ENCODE peak calls at places on chromosomes 13 and 19, in six cellular contexts. One of them, this sample, is unnamed.

GRCh38 chr13:49859568-49859967 is 67.1 kb upstream of the KPNA3 start:
- DNase-seq in K562: no peak
- DNase-seq in SK-N-SH: no peak
- DNase-seq in H1: no peak
- DNase-seq in HepG2: peak
- DNase-seq in GM12878: no peak
- DNase-seq in this sample: no peak

GRCh38 chr13:72931311-72931710 is 127.5 kb upstream of the KLF5 start:
- DNase-seq in K562: no peak
- DNase-seq in SK-N-SH: no peak
- DNase-seq in H1: no peak
- DNase-seq in HepG2: no peak
- DNase-seq in GM12878: no peak
- DNase-seq in this sample: no peak

GRCh38 chr13:99601535-99601934 is 100.3 kb downstream of the TM9SF2 start:
- DNase-seq in K562: no peak
- DNase-seq in SK-N-SH: no peak
- DNase-seq in H1: no peak
- DNase-seq in HepG2: no peak
- DNase-seq in GM12878: no peak
- DNase-seq in this sample: peak

GRCh38 chr13:103351035-103351828 is 285.0 kb upstream of the SLC10A2 start:
- DNase-seq in K562: no peak
- DNase-seq in SK-N-SH: no peak
- DNase-seq in H1: peak
- DNase-seq in HepG2: no peak
- DNase-seq in GM12878: no peak
- DNase-seq in this sample: no peak

GRCh38 chr13:97413694-97414093 is 20.3 kb upstream of the RAP2A start:
- DNase-seq in K562: no peak
- DNase-seq in SK-N-SH: no peak
- DNase-seq in H1: no peak
- DNase-seq in HepG2: no peak
- DNase-seq in GM12878: no peak
- DNase-seq in this sample: no peak

GRCh38 chr13:101035119-101035620 is 360.6 kb upstream of the TMTC4 start:
- DNase-seq in K562: no peak
- DNase-seq in SK-N-SH: no peak
- DNase-seq in H1: no peak
- DNase-seq in HepG2: no peak
- DNase-seq in GM12878: no peak
- DNase-seq in this sample: no peak

GRCh38 chr19:6061420-6062130 is 48.7 kb downstream of the RFX2 start:
- DNase-seq in K562: no peak
- DNase-seq in SK-N-SH: no peak
- DNase-seq in H1: no peak
- DNase-seq in HepG2: no peak
- DNase-seq in GM12878: no peak
- DNase-seq in this sample: no peak

GRCh38 chr19:50461066-50461875 is 15.0 kb upstream of the EMC10 start:
- DNase-seq in K562: peak
- DNase-seq in SK-N-SH: peak
- DNase-seq in H1: peak
- DNase-seq in HepG2: peak
- DNase-seq in GM12878: peak
- DNase-seq in this sample: peak

GRCh38 chr19:19417618-19418270 is 12.3 kb downstream of the GATAD2A start:
- DNase-seq in K562: no peak
- DNase-seq in SK-N-SH: no peak
- DNase-seq in H1: no peak
- DNase-seq in HepG2: no peak
- DNase-seq in GM12878: no peak
- DNase-seq in this sample: no peak

GRCh38 chr13:46593403-46593802 is 40.4 kb downstream of the LRCH1 start:
- DNase-seq in K562: no peak
- DNase-seq in SK-N-SH: no peak
- DNase-seq in H1: no peak
- DNase-seq in HepG2: no peak
- DNase-seq in GM12878: no peak
- DNase-seq in this sample: no peak

GRCh38 chr19:31402931-31403330 is 53.7 kb upstream of the TSHZ3 start:
- DNase-seq in K562: no peak
- DNase-seq in SK-N-SH: no peak
- DNase-seq in H1: no peak
- DNase-seq in HepG2: no peak
- DNase-seq in GM12878: no peak
- DNase-seq in this sample: no peak

DNA sequence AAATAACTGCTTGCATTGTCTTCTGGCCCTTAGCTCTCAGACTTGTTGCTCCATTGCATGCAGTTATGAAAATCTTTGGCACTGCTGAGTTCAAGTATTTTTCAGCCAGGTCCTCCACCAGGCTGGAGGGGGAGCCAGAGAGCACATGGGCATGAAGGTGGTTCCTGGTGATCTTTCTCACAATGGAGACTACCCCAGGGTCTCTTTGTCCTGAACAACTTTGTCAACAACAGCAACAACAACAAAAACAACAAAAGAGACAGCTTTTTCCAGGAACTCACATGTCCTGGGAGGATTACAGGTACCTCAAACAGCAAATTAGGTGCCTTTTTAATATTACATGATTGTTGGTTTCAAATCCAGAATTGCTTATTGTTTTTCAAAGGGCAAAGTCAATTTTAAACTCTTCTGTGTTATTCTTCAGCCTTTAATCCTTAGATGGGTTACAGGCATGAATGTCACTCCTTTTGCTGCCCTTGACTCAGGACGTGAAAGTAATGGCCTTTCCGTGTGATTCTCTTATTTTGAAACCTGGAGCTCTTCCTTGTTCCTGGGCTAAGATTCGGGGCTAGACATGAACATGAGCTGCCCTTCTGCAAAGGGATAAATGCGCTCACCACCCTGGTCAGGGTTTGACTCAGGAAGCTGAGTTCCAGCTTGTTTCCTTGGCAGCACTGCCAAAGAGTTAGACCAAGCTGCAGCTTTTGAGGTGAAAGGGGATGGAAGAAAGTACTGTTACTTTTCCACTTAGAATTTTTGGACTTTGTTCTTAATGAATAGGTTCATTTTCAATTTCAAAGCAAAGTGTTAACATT is 1.8 kb downstream of the RGCC start:
- DNase-seq in K562: peak
- DNase-seq in SK-N-SH: peak
- DNase-seq in H1: peak
- DNase-seq in HepG2: peak
- DNase-seq in GM12878: no peak
- DNase-seq in this sample: peak
- TF ChIP-seq GABPA in K562: no peak
- TF ChIP-seq GABPA in SK-N-SH: no peak
- TF ChIP-seq GABPA in H1: no peak
- TF ChIP-seq GABPA in HepG2: no peak
- TF ChIP-seq GABPA in GM12878: no peak
- TF ChIP-seq GABPA in this sample: peak

DNA sequence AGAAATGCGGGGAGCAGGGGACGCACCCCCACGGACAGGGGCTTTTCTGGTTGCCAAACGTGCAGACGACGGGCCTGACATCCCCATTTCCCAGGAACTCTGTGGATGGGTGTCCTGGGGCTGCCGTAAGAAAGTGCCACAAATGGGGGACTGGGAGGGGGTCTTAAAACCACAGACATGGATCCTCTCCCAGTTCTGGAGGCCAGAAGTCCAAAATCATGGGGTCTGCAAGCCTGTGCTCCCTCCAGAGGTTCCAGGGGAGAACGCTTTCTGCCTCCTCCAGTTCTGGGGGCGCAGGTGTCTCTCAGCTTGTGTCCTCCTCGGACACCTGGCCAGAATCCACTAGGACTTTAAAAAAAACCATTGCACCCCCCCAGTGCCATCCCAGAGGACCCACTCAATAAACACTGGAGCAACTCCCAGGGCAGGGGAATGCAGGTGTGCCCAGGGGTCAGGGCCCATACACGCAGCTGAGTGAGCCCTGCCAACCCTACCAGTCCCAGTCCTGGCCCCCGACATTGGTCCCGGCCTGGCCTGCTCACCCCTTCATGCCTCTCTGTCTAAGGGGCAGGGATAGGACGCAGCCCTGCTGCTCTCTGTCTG is 103.9 kb downstream of the GADD45B start:
- DNase-seq in K562: no peak
- DNase-seq in SK-N-SH: no peak
- DNase-seq in H1: no peak
- DNase-seq in HepG2: no peak
- DNase-seq in GM12878: no peak
- DNase-seq in this sample: no peak
- H3K27ac ChIP-seq in K562: no peak
- H3K27ac ChIP-seq in SK-N-SH: peak
- H3K27ac ChIP-seq in H1: no peak
- H3K27ac ChIP-seq in HepG2: peak
- H3K27ac ChIP-seq in GM12878: no peak
- H3K27ac ChIP-seq in this sample: no peak

GRCh38 chr13:112849500-112849899 is 119.5 kb upstream of the MCF2L start:
- DNase-seq in K562: no peak
- DNase-seq in SK-N-SH: peak
- DNase-seq in H1: no peak
- DNase-seq in HepG2: peak
- DNase-seq in GM12878: no peak
- DNase-seq in this sample: no peak

GRCh38 chr13:112852392-112852791 is 116.6 kb upstream of the MCF2L start:
- DNase-seq in K562: no peak
- DNase-seq in SK-N-SH: no peak
- DNase-seq in H1: no peak
- DNase-seq in HepG2: no peak
- DNase-seq in GM12878: no peak
- DNase-seq in this sample: no peak

GRCh38 chr13:112852808-112853207 is 116.2 kb upstream of the MCF2L start:
- DNase-seq in K562: no peak
- DNase-seq in SK-N-SH: no peak
- DNase-seq in H1: no peak
- DNase-seq in HepG2: no peak
- DNase-seq in GM12878: no peak
- DNase-seq in this sample: no peak

GRCh38 chr13:112850273-112850672 is 118.7 kb upstream of the MCF2L start:
- DNase-seq in K562: no peak
- DNase-seq in SK-N-SH: no peak
- DNase-seq in H1: no peak
- DNase-seq in HepG2: no peak
- DNase-seq in GM12878: no peak
- DNase-seq in this sample: no peak

DNA sequence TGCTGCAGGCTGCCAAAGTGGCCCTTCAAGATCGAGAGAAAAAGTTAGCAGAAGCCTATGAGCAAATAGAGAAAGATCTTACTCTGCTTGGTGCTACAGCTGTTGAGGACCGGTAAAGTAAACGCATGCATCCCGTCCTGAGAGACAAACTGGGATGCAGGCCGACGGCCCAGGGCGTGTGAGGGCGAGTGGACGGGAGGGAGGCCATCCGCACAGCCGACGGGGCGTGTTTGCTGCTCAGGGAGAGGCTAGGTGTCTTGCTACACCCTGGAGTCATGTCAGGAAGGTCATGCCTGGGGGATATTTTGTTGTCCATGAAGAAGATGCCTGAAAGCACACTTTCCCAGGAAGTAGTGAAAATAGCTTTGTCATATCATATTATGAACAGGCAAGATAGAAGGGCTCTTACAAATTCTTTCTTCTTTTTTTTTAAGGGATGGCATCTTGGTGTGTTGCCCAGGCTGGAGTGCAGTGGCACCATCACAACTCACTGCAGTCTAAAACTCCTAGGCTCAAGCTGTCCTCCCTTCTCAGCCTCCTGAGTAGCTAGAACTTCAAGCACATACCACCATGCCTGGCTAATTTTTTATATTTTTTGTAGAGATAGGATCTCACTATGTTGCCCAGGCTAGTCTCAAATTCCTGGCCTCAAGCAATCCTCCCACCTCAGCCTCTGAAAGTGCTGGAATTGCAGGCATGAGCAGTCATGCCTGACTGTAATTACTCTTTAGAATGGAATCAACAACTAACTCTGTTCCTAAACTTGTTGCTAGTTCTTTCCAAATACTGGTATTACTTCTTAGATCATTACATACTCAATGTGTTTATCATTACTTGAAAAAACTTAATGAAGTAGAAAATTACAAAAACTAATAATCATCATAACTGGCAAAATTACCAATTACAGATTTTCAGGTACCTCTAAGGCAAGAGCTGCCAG is 117.6 kb upstream of the MCF2L start:
- DNase-seq in K562: no peak
- DNase-seq in SK-N-SH: no peak
- DNase-seq in H1: no peak
- DNase-seq in HepG2: no peak
- DNase-seq in GM12878: no peak
- DNase-seq in this sample: no peak
- TF ChIP-seq GABPA in K562: no peak
- TF ChIP-seq GABPA in SK-N-SH: no peak
- TF ChIP-seq GABPA in H1: no peak
- TF ChIP-seq GABPA in HepG2: no peak
- TF ChIP-seq GABPA in GM12878: no peak
- TF ChIP-seq GABPA in this sample: no peak

DNA sequence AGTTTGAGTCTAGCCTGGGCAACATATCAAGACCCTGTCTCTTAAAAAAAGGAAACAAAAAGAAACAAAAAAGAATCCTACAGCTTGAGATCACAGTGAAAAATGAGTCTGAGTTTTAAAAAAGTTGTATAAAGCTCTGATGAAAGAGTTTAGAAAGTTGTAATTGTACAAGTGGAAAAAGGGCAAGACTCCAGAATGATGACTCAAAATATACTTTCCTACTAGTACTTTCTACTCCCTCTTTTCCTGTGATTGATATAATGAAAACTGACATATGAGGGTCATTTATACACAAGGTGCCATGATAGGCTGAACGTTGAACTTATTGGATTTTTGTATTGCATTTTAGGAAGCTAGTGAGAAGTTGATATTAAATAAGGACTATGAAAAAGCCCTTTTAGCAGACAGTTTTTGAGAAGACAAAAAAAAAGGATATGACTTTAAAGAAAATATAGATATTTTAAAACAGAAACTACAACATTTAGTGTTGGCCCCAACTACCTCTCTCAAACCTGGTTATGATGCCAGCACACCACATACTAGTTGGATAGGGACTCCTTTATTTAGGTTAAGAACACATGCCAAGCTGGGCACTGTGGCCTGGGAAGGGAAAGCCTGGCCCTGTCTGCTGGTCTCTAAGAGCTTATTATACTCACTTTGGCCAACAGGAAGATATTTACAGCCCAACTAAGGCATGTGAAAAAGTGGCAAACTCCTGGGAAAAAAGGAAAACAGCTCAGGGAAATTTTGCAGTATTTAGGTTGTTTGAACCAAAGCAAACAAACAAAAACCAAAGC is 116.6 kb downstream of the KL start:
- DNase-seq in K562: no peak
- DNase-seq in SK-N-SH: no peak
- DNase-seq in H1: no peak
- DNase-seq in HepG2: no peak
- DNase-seq in GM12878: no peak
- DNase-seq in this sample: no peak
- H3K27ac ChIP-seq in K562: no peak
- H3K27ac ChIP-seq in SK-N-SH: no peak
- H3K27ac ChIP-seq in H1: no peak
- H3K27ac ChIP-seq in HepG2: no peak
- H3K27ac ChIP-seq in GM12878: no peak
- H3K27ac ChIP-seq in this sample: no peak

This sample was measured in HL-60.